ENCODE peak calls at places on chromosomes 6 and 20, in nine cellular contexts. R, T, B, V, J, A, U, P and M are unnamed samples. For H3K4me1, the result is how much of the 10 kb centered on the place peaks cover.

GRCh38 chr20:62743777-62744317 is 35.2 kb downstream of the NTSR1 start:
- DNase-seq in P (no peak), T (no peak), J (no peak), V (no peak), A (no peak), U (no peak), R (no peak), B (no peak), M (no peak)

GRCh38 chr6:36963451-36964290 is 9.1 kb downstream of the PI16 start:
- DNase-seq in U (no peak), J (peak), A (peak), P (no peak), B (no peak), T (peak), V (no peak), R (no peak), M (no peak)

GRCh38 chr20:63942250-63943006 is 13.8 kb downstream of the UCKL1 start:
- DNase-seq in R (peak), U (no peak), P (peak), A (no peak), B (no peak), V (no peak), J (peak), T (no peak), M (no peak)

GRCh38 chr20:44596010-44596409 is 13.6 kb downstream of the PKIG start:
- DNase-seq in V (no peak), U (no peak), T (no peak), P (no peak), B (peak), J (no peak), R (peak), A (no peak), M (no peak)

GRCh38 chr6:114007451-114007953 is 36.6 kb upstream of the HDAC2 start:
- DNase-seq in P (peak), U (no peak), V (no peak), T (no peak), B (no peak), J (peak), R (no peak), A (peak), M (no peak)

GRCh38 chr20:57399587-57400261 is 8.5 kb downstream of the RBM38 start:
- DNase-seq in A (peak), P (peak), B (no peak), R (no peak), J (no peak), U (no peak), V (no peak), T (no peak), M (no peak)

GRCh38 chr6:41427642-41428401 is 92.4 kb downstream of the NCR2 start:
- DNase-seq in B (no peak), P (peak), U (no peak), T (no peak), J (peak), A (peak), R (peak), V (no peak), M (no peak)

GRCh38 chr6:25181923-25182322 is 97.3 kb upstream of the CARMIL1 start:
- DNase-seq in P (peak), V (no peak), T (peak), A (no peak), R (no peak), J (no peak), U (no peak), B (no peak), M (no peak)

GRCh38 chr6:37059344-37060194 is 54.1 kb downstream of the FGD2 start:
- DNase-seq in J (peak), T (peak), R (peak), U (peak), V (no peak), B (peak), A (no peak), P (peak), M (peak)

GRCh38 chr6:484086-484728 is 92.7 kb downstream of the IRF4 start:
- DNase-seq in B (no peak), V (no peak), R (no peak), J (no peak), U (no peak), A (no peak), T (no peak), P (no peak), M (no peak)

GRCh38 chr6:169234634-169235033 is 19.0 kb downstream of the THBS2 start:
- DNase-seq in R (no peak), B (no peak), V (no peak), U (no peak), P (no peak), T (peak), A (no peak), J (no peak), M (no peak)

GRCh38 chr20:20253744-20254330 is 114.1 kb upstream of the INSM1 start:
- DNase-seq in T (no peak), R (no peak), U (no peak), P (no peak), B (no peak), J (no peak), A (no peak), V (no peak), M (no peak)

GRCh38 chr6:104682722-104683643 is 176.7 kb downstream of the HACE1 start:
- DNase-seq in T (peak), B (no peak), J (peak), U (peak), V (no peak), R (peak), P (peak), A (peak), M (peak)

GRCh38 chr6:33534702-33535101 is 45.4 kb downstream of the BAK1 start:
- DNase-seq in T (no peak), V (no peak), J (no peak), P (no peak), A (no peak), B (no peak), U (no peak), R (no peak), M (no peak)

GRCh38 chr20:39823239-39823638 is 861.1 kb downstream of the DHX35 start:
- DNase-seq in P (peak), U (no peak), J (no peak), B (no peak), V (no peak), T (peak), R (no peak), A (no peak), M (no peak)

GRCh38 chr6:130937942-130938604 is 110.9 kb downstream of the SMLR1 start:
- DNase-seq in R (no peak), V (no peak), T (no peak), J (no peak), A (no peak), P (peak), U (no peak), B (no peak), M (no peak)

GRCh38 chr6:148342146-148343027 is at the start of gene SASH1:
- DNase-seq in V (peak), R (peak), U (peak), J (peak), B (peak), A (no peak), T (peak), P (peak), M (peak)

GRCh38 chr6:106974337-106974998 is at the start of gene CD24:
- DNase-seq in T (no peak), V (no peak), P (peak), U (peak), B (no peak), A (peak), J (peak), R (peak), M (no peak)

GRCh38 chr6:128808856-128809255 is 74.1 kb upstream of the LAMA2 start:
- DNase-seq in A (no peak), P (no peak), J (no peak), V (no peak), R (no peak), U (no peak), B (no peak), T (no peak), M (no peak)

GRCh38 chr20:48592107-48592940 is 235.5 kb downstream of the PREX1 start:
- DNase-seq in A (no peak), J (no peak), U (no peak), V (peak), P (no peak), R (no peak), B (no peak), T (no peak), M (no peak)

GRCh38 chr6:26553739-26554668 is 15.8 kb downstream of the HMGN4 start:
- DNase-seq in A (peak), T (peak), V (peak), P (peak), B (peak), R (peak), U (peak), J (peak), M (no peak)

GRCh38 chr6:152948150-152948768 is 34.6 kb downstream of the FBXO5 start:
- DNase-seq in B (no peak), P (peak), A (no peak), T (no peak), J (peak), U (peak), R (peak), V (no peak), M (no peak)

GRCh38 chr6:5998741-5999687 is 7.7 kb downstream of the NRN1 start:
- DNase-seq in B (no peak), V (no peak), A (no peak), J (peak), R (no peak), T (no peak), P (no peak), U (no peak), M (no peak)

GRCh38 chr6:5998236-5998635 is 8.5 kb downstream of the NRN1 start:
- DNase-seq in P (no peak), R (no peak), T (no peak), A (no peak), U (no peak), B (no peak), J (no peak), V (no peak), M (no peak)

GRCh38 chr6:5995705-5996686 is 10.7 kb downstream of the NRN1 start:
- DNase-seq in P (peak), U (no peak), B (peak), V (peak), T (peak), A (no peak), R (peak), J (peak), M (no peak)

GRCh38 chr6:5996701-5997419 is 9.9 kb downstream of the NRN1 start:
- DNase-seq in J (peak), U (no peak), A (no peak), P (no peak), R (no peak), V (no peak), B (no peak), T (no peak), M (no peak)

GRCh38 chr6:5997420-5998093 is 9.2 kb downstream of the NRN1 start:
- DNase-seq in R (no peak), J (peak), A (no peak), P (no peak), T (peak), B (no peak), V (no peak), U (no peak), M (no peak)
- H3K4me1 ChIP-seq in R (under half), J (half or more), A (under half), P (under half), T (under half), B (under half), V (half or more), U (under half), M (under half)

GRCh38 chr6:149962461-149963211 is 1.1 kb upstream of the ULBP1 start:
- DNase-seq in V (no peak), U (no peak), R (no peak), A (no peak), P (no peak), B (no peak), T (no peak), J (no peak), M (no peak)

GRCh38 chr6:149963462-149964242 is at the start of gene ULBP1:
- DNase-seq in A (peak), P (peak), T (peak), B (peak), U (peak), V (peak), J (peak), R (peak), M (peak)

GRCh38 chr6:149964243-149965190 is 774 bp downstream of the ULBP1 start:
- DNase-seq in A (no peak), T (peak), P (peak), J (no peak), B (no peak), V (no peak), R (no peak), U (no peak), M (no peak)

GRCh38 chr6:149961728-149962425 is 1.9 kb upstream of the ULBP1 start:
- DNase-seq in J (peak), T (no peak), U (no peak), R (peak), A (no peak), B (no peak), P (no peak), V (no peak), M (no peak)

DNA sequence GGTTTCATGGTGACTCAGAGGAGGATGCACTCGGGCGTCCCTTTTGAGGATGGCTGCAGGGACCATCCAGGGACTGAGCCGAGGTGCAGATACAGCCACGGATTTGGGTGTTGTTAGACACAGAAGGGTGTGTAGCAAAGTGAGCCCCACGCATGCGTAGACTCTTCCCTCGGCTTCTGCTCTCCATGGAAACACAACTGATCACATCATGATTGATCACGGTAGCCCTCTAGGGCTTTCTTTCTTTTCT is 606 bp upstream of the ULBP1 start:
- DNase-seq in T (no peak), R (peak), P (peak), V (no peak), A (no peak), J (peak), U (no peak), B (no peak), M (no peak)
- H3K4me3 ChIP-seq in T (no peak), R (peak), P (peak), V (peak), A (peak), J (peak), U (peak), B (peak), M (no peak)

GRCh38 chr6:89818977-89819335 is 638 bp downstream of the MDN1 start:
- DNase-seq in A (no peak), T (peak), J (peak), U (peak), B (no peak), P (peak), V (no peak), R (peak), M (no peak)
- H3K4me1 ChIP-seq in A (under half), T (under half), J (under half), U (under half), B (under half), P (under half), V (under half), R (under half), M (under half)

GRCh38 chr6:42704251-42704936 is 18.0 kb downstream of the PRPH2 start:
- DNase-seq in A (no peak), U (no peak), P (no peak), T (peak), R (no peak), J (peak), V (no peak), B (no peak), M (peak)
- H3K4me3 ChIP-seq in A (no peak), U (no peak), P (peak), T (peak), R (no peak), J (peak), V (peak), B (no peak), M (peak)

GRCh38 chr20:23652371-23652770 is 14.6 kb upstream of the CST3 start:
- DNase-seq in J (no peak), P (no peak), B (no peak), A (no peak), U (no peak), T (no peak), V (no peak), R (no peak), M (no peak)
- H3K4me1 ChIP-seq in J (under half), P (under half), B (under half), A (under half), U (under half), T (under half), V (under half), R (under half), M (under half)